ENCODE peak calls at places on chromosomes 7 and 10, in four cellular contexts. Y is fibroblast of villous mesenchyme, B is HepG2, I is heart left ventricle. L is an unnamed sample.

GRCh38 chr10:51366044-51366443 is 291.8 kb downstream of the PRKG1 start:
- DNase-seq in Y (no peak), I (peak; percentile 45), B (no peak), L (no peak)

GRCh38 chr7:7884855-7885254 is 83.7 kb upstream of the GLCCI1 start:
- DNase-seq in I (no peak), Y (no peak), B (no peak), L (peak; percentile 57)

GRCh38 chr10:89352039-89352597 is 24.3 kb downstream of the IFIT3 start:
- DNase-seq in I (no peak), Y (peak; percentile 96), B (peak; percentile 89), L (peak; percentile 95)

GRCh38 chr10:49089789-49090595 is 25.3 kb downstream of the VSTM4 start:
- DNase-seq in B (no peak), Y (no peak), I (no peak), L (no peak)

GRCh38 chr10:14084875-14085274 is 245.8 kb downstream of the FRMD4A start:
- DNase-seq in B (no peak), Y (peak; percentile 17), I (no peak), L (no peak)

GRCh38 chr10:43222296-43222695 is 44.6 kb downstream of the RASGEF1A start:
- DNase-seq in I (no peak), B (no peak), Y (no peak), L (no peak)

GRCh38 chr7:17033245-17033644 is 151.5 kb upstream of the AGR3 start:
- DNase-seq in Y (no peak), I (no peak), B (no peak), L (no peak)

GRCh38 chr7:94654764-94655561 is 970 bp downstream of the SGCE start:
- DNase-seq in Y (peak; percentile 62), I (peak; percentile 31), B (no peak), L (peak; percentile 61)

DNA sequence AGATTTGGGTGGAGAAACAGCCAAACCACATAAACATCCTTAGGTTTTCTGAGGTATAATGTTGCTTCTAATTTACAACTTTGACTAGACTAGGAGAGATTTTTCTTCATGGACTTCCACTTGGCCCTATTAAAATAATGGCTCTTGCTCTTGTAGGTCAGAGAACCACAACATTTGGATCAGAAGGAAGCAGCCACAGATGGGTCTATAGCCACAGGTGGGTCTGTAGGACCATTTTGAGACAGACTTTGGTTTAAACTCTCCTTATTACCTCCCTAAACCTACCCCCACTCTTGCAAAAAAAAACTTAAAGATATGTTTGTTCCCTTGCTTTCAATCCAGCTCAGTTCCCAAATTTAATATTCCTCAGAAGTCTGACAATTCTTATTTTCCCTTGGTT is 1260.8 kb downstream of the GATA3 start:
- DNase-seq in Y (no peak), I (no peak), B (no peak), L (no peak)
- TF ChIP-seq CTCF in Y (no peak), I (no peak), B (no peak), L (no peak)

GRCh38 chr7:150631084-150631824 is 931 bp downstream of the GIMAP6 start:
- DNase-seq in Y (no peak), I (peak; percentile 82), B (no peak), L (no peak)
- H3K4me3 ChIP-seq in Y (no peak overlapping the region), I (peak overlapping the region; percentile 69), B (no peak overlapping the region), L (no peak overlapping the region)

GRCh38 chr7:128270799-128271411 is 29.8 kb downstream of the LEP start:
- DNase-seq in Y (no peak), I (no peak), B (no peak), L (no peak)
- TF ChIP-seq CTCF in Y (no peak), I (no peak), B (no peak), L (peak; percentile 10)

DNA sequence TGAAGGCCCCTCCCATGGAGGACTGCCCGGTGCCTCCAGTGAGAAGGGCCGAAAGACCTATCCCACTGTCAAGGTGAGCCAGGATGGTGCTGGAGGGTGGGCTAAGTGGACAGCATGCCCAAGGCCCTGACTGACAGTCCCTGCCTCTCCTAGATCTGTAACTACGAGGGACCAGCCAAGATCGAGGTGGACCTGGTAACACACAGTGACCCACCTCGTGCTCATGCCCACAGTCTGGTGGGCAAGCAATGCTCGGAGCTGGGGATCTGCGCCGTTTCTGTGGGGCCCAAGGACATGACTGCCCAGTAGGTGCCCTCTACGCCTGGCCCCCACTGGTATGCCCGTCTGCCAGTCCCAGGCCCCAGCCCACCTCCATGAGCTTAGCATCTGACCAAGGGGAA is 1.2 kb downstream of the NFKB2 start:
- DNase-seq in B (no peak), Y (no peak), I (no peak), L (no peak)
- H3K4me3 ChIP-seq in B (peak overlapping the region; percentile 82), Y (peak overlapping the region; percentile 73), I (peak overlapping the region; percentile 91), L (peak overlapping the region; percentile 75)

DNA sequence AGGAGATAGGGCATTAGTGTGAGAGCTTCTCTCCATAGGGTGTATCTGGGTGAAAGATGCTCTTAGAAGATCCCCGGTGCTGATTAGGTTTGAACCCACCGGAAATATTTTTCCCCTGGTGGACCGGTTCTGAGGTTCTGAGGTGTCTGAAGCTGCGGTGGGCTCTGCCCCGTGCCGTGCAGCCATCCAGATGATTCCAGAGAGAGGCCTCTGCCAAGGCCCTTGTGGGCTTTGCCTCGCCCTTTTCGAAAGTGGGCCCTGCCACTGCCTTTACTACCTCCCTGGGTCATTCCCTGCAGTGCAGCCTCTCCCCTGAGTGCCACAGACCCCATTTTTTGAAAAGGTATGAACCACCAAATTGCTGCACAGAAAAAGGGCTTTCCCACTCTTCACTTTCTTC is 2.8 kb downstream of the GIMAP8 start:
- DNase-seq in Y (no peak), B (no peak), I (no peak), L (no peak)
- TF ChIP-seq CTCF in Y (no peak), B (no peak), I (no peak), L (no peak)

GRCh38 chr7:155512246-155512887 is 34.0 kb downstream of the CNPY1 start:
- DNase-seq in I (no peak), B (no peak), Y (no peak), L (no peak)
- H3K4me3 ChIP-seq in I (no peak overlapping the region), B (no peak overlapping the region), Y (no peak overlapping the region), L (no peak overlapping the region)

DNA sequence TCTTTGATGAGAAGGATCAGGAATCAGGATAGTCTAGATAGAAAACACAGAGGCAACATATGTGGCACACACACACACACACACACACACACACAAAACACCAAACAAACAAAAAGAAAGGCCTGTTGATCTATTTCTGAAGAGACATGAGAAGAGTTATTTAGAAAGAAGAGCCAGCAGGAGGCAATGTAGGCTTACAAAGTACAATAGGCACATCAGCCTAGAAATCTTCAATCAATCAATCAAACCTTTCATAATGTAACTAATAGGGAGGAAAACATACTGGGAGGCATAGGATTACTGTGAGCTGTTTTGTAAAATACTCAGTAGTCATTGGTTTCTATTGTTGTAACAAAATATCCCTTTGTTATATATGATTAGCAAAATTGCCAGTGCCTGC is 47.3 kb upstream of the TES start:
- DNase-seq in I (no peak), Y (no peak), B (peak; percentile 12), L (no peak)
- TF ChIP-seq CTCF in I (no peak), Y (peak; percentile 22), B (peak; percentile 54), L (peak; percentile 24)